ENCODE peak calls at places on chromosomes 7 and 10, in six cellular contexts. One of them, this sample, is unnamed.

GRCh38 chr7:156984209-156984891 is 26.1 kb downstream of the MNX1 start:
- DNase-seq in A549: no peak
- DNase-seq in PC-3: no peak
- DNase-seq in naive thymus-derived CD4-positive, alpha-beta T cell: no peak
- DNase-seq in CD8-positive, alpha-beta T cell: no peak
- DNase-seq in ovary: no peak
- DNase-seq in this sample: no peak

GRCh38 chr7:2399848-2400587 is 3.4 kb upstream of the CHST12 start:
- DNase-seq in A549: peak; percentile 44
- DNase-seq in PC-3: peak; percentile 88
- DNase-seq in naive thymus-derived CD4-positive, alpha-beta T cell: no peak
- DNase-seq in CD8-positive, alpha-beta T cell: no peak
- DNase-seq in ovary: peak; percentile 87
- DNase-seq in this sample: peak; percentile 75

GRCh38 chr10:124020871-124021823 is 72.3 kb downstream of the CHST15 start:
- DNase-seq in A549: no peak
- DNase-seq in PC-3: no peak
- DNase-seq in naive thymus-derived CD4-positive, alpha-beta T cell: no peak
- DNase-seq in CD8-positive, alpha-beta T cell: no peak
- DNase-seq in ovary: no peak
- DNase-seq in this sample: no peak

GRCh38 chr7:24052572-24053223 is 231.3 kb upstream of the NPY start:
- DNase-seq in A549: no peak
- DNase-seq in PC-3: peak; percentile 87
- DNase-seq in naive thymus-derived CD4-positive, alpha-beta T cell: no peak
- DNase-seq in CD8-positive, alpha-beta T cell: no peak
- DNase-seq in ovary: no peak
- DNase-seq in this sample: no peak

GRCh38 chr7:108813247-108814014 is 243.8 kb downstream of the DNAJB9 start:
- DNase-seq in A549: no peak
- DNase-seq in PC-3: no peak
- DNase-seq in naive thymus-derived CD4-positive, alpha-beta T cell: no peak
- DNase-seq in CD8-positive, alpha-beta T cell: no peak
- DNase-seq in ovary: no peak
- DNase-seq in this sample: no peak

GRCh38 chr7:16841681-16842080 is 36.9 kb upstream of the AGR2 start:
- DNase-seq in A549: no peak
- DNase-seq in PC-3: no peak
- DNase-seq in naive thymus-derived CD4-positive, alpha-beta T cell: no peak
- DNase-seq in CD8-positive, alpha-beta T cell: no peak
- DNase-seq in ovary: no peak
- DNase-seq in this sample: no peak

GRCh38 chr10:31936933-31937332 is 8.3 kb upstream of the ARHGAP12 start:
- DNase-seq in A549: no peak
- DNase-seq in PC-3: peak; percentile 74
- DNase-seq in naive thymus-derived CD4-positive, alpha-beta T cell: no peak
- DNase-seq in CD8-positive, alpha-beta T cell: no peak
- DNase-seq in ovary: no peak
- DNase-seq in this sample: no peak

GRCh38 chr10:124185074-124185473 is 91.7 kb upstream of the CHST15 start:
- DNase-seq in A549: no peak
- DNase-seq in PC-3: no peak
- DNase-seq in naive thymus-derived CD4-positive, alpha-beta T cell: no peak
- DNase-seq in CD8-positive, alpha-beta T cell: no peak
- DNase-seq in ovary: no peak
- DNase-seq in this sample: no peak

GRCh38 chr7:70325509-70326101 is 727.3 kb downstream of the AUTS2 start:
- DNase-seq in A549: no peak
- DNase-seq in PC-3: no peak
- DNase-seq in naive thymus-derived CD4-positive, alpha-beta T cell: no peak
- DNase-seq in CD8-positive, alpha-beta T cell: no peak
- DNase-seq in ovary: no peak
- DNase-seq in this sample: no peak

GRCh38 chr10:114034943-114035645 is 8.6 kb upstream of the ADRB1 start:
- DNase-seq in A549: no peak
- DNase-seq in PC-3: no peak
- DNase-seq in naive thymus-derived CD4-positive, alpha-beta T cell: no peak
- DNase-seq in CD8-positive, alpha-beta T cell: no peak
- DNase-seq in ovary: no peak
- DNase-seq in this sample: no peak

GRCh38 chr10:117790621-117791020 is 248.1 kb downstream of the EMX2 start:
- DNase-seq in A549: no peak
- DNase-seq in PC-3: no peak
- DNase-seq in naive thymus-derived CD4-positive, alpha-beta T cell: no peak
- DNase-seq in CD8-positive, alpha-beta T cell: no peak
- DNase-seq in ovary: no peak
- DNase-seq in this sample: no peak

GRCh38 chr10:12332572-12333381 is 16.6 kb upstream of the CAMK1D start:
- DNase-seq in A549: no peak
- DNase-seq in PC-3: no peak
- DNase-seq in naive thymus-derived CD4-positive, alpha-beta T cell: no peak
- DNase-seq in CD8-positive, alpha-beta T cell: no peak
- DNase-seq in ovary: no peak
- DNase-seq in this sample: no peak

GRCh38 chr10:44280211-44280610 is 104.7 kb downstream of the CXCL12 start:
- DNase-seq in A549: no peak
- DNase-seq in PC-3: no peak
- DNase-seq in naive thymus-derived CD4-positive, alpha-beta T cell: no peak
- DNase-seq in CD8-positive, alpha-beta T cell: no peak
- DNase-seq in ovary: no peak
- DNase-seq in this sample: no peak

DNA sequence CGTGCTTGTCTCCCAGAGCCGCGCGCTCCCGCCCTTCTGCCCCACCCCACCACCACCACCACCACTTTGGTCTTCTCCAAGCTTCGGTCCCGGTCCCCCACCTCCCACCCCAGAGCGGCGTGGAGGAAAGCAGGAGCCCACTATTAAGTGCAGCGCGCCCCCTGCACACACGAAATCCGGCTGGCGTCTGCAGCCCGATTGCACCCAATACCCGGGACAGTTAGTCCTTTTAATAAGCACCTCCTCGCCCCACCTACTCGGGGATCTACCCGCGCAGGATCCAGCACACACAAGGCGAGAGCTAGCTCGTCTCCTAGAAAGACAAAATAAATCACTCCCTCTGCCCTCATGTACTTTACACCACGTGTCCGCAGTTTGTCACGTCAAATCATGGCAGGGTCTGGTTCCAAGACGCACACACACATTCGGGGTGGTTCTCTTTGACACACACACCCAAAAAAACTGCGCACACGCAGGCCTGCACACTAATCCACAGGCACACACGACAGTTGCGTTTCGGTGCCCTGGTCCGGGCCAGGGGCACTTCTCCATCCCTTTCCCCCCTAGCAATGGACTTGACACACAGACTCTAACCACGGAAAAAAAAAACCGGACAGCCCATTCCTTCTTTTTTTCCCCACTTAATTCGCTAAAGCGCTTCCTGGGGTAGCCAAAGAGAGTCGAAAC is 1.6 kb downstream of the SFMBT2 start:
- DNase-seq in A549: peak; percentile 46
- DNase-seq in PC-3: peak; percentile 8
- DNase-seq in naive thymus-derived CD4-positive, alpha-beta T cell: peak; percentile 75
- DNase-seq in CD8-positive, alpha-beta T cell: peak; percentile 78
- DNase-seq in ovary: peak; percentile 64
- DNase-seq in this sample: peak; percentile 33
- H3K27ac ChIP-seq in A549: peak overlapping the region; percentile 86
- H3K27ac ChIP-seq in PC-3: peak overlapping the region; percentile 32
- H3K27ac ChIP-seq in naive thymus-derived CD4-positive, alpha-beta T cell: peak overlapping the region; percentile 76
- H3K27ac ChIP-seq in CD8-positive, alpha-beta T cell: peak overlapping the region; percentile 81
- H3K27ac ChIP-seq in ovary: peak overlapping the region; percentile 83
- H3K27ac ChIP-seq in this sample: peak overlapping the region; percentile 79

GRCh38 chr10:75405201-75406143 is 3.9 kb upstream of the ZNF503 start:
- DNase-seq in A549: no peak
- DNase-seq in PC-3: peak; percentile 86
- DNase-seq in naive thymus-derived CD4-positive, alpha-beta T cell: no peak
- DNase-seq in CD8-positive, alpha-beta T cell: no peak
- DNase-seq in ovary: peak; percentile 75
- DNase-seq in this sample: peak; percentile 20
- H3K27ac ChIP-seq in A549: no peak overlapping the region
- H3K27ac ChIP-seq in PC-3: peak overlapping the region; percentile 81
- H3K27ac ChIP-seq in naive thymus-derived CD4-positive, alpha-beta T cell: no peak overlapping the region
- H3K27ac ChIP-seq in CD8-positive, alpha-beta T cell: no peak overlapping the region
- H3K27ac ChIP-seq in ovary: peak overlapping the region; percentile 98
- H3K27ac ChIP-seq in this sample: no peak overlapping the region

GRCh38 chr10:34548466-34548865 is 266.6 kb downstream of the PARD3 start:
- DNase-seq in A549: no peak
- DNase-seq in PC-3: no peak
- DNase-seq in naive thymus-derived CD4-positive, alpha-beta T cell: no peak
- DNase-seq in CD8-positive, alpha-beta T cell: no peak
- DNase-seq in ovary: no peak
- DNase-seq in this sample: no peak
- H3K27ac ChIP-seq in A549: no peak overlapping the region
- H3K27ac ChIP-seq in PC-3: no peak overlapping the region
- H3K27ac ChIP-seq in naive thymus-derived CD4-positive, alpha-beta T cell: no peak overlapping the region
- H3K27ac ChIP-seq in CD8-positive, alpha-beta T cell: no peak overlapping the region
- H3K27ac ChIP-seq in ovary: no peak overlapping the region
- H3K27ac ChIP-seq in this sample: no peak overlapping the region

GRCh38 chr10:122490786-122491680 is 29.7 kb downstream of the HTRA1 start:
- DNase-seq in A549: no peak
- DNase-seq in PC-3: no peak
- DNase-seq in naive thymus-derived CD4-positive, alpha-beta T cell: no peak
- DNase-seq in CD8-positive, alpha-beta T cell: no peak
- DNase-seq in ovary: peak; percentile 79
- DNase-seq in this sample: peak; percentile 28
- H3K27ac ChIP-seq in A549: no peak overlapping the region
- H3K27ac ChIP-seq in PC-3: peak overlapping the region; percentile 37
- H3K27ac ChIP-seq in naive thymus-derived CD4-positive, alpha-beta T cell: no peak overlapping the region
- H3K27ac ChIP-seq in CD8-positive, alpha-beta T cell: no peak overlapping the region
- H3K27ac ChIP-seq in ovary: peak overlapping the region; percentile 55
- H3K27ac ChIP-seq in this sample: peak overlapping the region; percentile 65

GRCh38 chr7:138164804-138165203 is 88.5 kb downstream of the AKR1D1 start:
- DNase-seq in A549: no peak
- DNase-seq in PC-3: no peak
- DNase-seq in naive thymus-derived CD4-positive, alpha-beta T cell: no peak
- DNase-seq in CD8-positive, alpha-beta T cell: no peak
- DNase-seq in ovary: no peak
- DNase-seq in this sample: no peak
- H3K27ac ChIP-seq in A549: no peak overlapping the region
- H3K27ac ChIP-seq in PC-3: no peak overlapping the region
- H3K27ac ChIP-seq in naive thymus-derived CD4-positive, alpha-beta T cell: no peak overlapping the region
- H3K27ac ChIP-seq in CD8-positive, alpha-beta T cell: no peak overlapping the region
- H3K27ac ChIP-seq in ovary: no peak overlapping the region
- H3K27ac ChIP-seq in this sample: no peak overlapping the region

GRCh38 chr10:95430231-95430951 is 130.8 kb downstream of the SORBS1 start:
- DNase-seq in A549: peak; percentile 70
- DNase-seq in PC-3: peak; percentile 75
- DNase-seq in naive thymus-derived CD4-positive, alpha-beta T cell: peak; percentile 31
- DNase-seq in CD8-positive, alpha-beta T cell: peak; percentile 32
- DNase-seq in ovary: peak; percentile 52
- DNase-seq in this sample: peak; percentile 51

GRCh38 chr10:95435548-95436279 is 125.5 kb downstream of the SORBS1 start:
- DNase-seq in A549: no peak
- DNase-seq in PC-3: no peak
- DNase-seq in naive thymus-derived CD4-positive, alpha-beta T cell: no peak
- DNase-seq in CD8-positive, alpha-beta T cell: no peak
- DNase-seq in ovary: no peak
- DNase-seq in this sample: no peak

GRCh38 chr10:95431900-95432342 is 129.2 kb downstream of the SORBS1 start:
- DNase-seq in A549: no peak
- DNase-seq in PC-3: no peak
- DNase-seq in naive thymus-derived CD4-positive, alpha-beta T cell: no peak
- DNase-seq in CD8-positive, alpha-beta T cell: no peak
- DNase-seq in ovary: no peak
- DNase-seq in this sample: no peak

GRCh38 chr10:95437669-95438068 is 123.5 kb downstream of the SORBS1 start:
- DNase-seq in A549: no peak
- DNase-seq in PC-3: no peak
- DNase-seq in naive thymus-derived CD4-positive, alpha-beta T cell: no peak
- DNase-seq in CD8-positive, alpha-beta T cell: no peak
- DNase-seq in ovary: no peak
- DNase-seq in this sample: no peak

GRCh38 chr10:95434583-95434982 is 126.6 kb downstream of the SORBS1 start:
- DNase-seq in A549: no peak
- DNase-seq in PC-3: no peak
- DNase-seq in naive thymus-derived CD4-positive, alpha-beta T cell: no peak
- DNase-seq in CD8-positive, alpha-beta T cell: no peak
- DNase-seq in ovary: no peak
- DNase-seq in this sample: no peak
- H3K27ac ChIP-seq in A549: no peak overlapping the region
- H3K27ac ChIP-seq in PC-3: no peak overlapping the region
- H3K27ac ChIP-seq in naive thymus-derived CD4-positive, alpha-beta T cell: no peak overlapping the region
- H3K27ac ChIP-seq in CD8-positive, alpha-beta T cell: no peak overlapping the region
- H3K27ac ChIP-seq in ovary: no peak overlapping the region
- H3K27ac ChIP-seq in this sample: peak overlapping the region; percentile 89

DNA sequence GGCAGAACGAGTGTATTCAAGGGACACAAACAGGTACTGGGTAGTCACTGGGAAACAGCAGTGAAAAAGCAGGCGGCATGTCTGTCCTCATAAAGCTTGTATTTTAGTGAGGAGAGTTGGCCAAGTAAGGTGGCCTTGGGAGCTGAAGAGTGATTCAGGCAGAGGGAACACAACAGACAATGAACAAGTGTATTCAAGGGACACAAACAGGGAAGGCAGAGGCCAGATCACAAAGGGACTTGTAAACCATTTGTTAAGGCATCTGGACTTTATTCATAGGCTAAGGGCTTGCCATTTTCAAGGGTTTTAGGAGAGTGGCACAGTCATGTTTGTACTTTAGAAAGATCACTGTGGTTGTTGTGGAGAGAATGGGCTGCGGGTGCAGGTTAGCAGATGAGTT is 49.0 kb downstream of the LRMDA start:
- DNase-seq in A549: no peak
- DNase-seq in PC-3: no peak
- DNase-seq in naive thymus-derived CD4-positive, alpha-beta T cell: no peak
- DNase-seq in CD8-positive, alpha-beta T cell: no peak
- DNase-seq in ovary: no peak
- DNase-seq in this sample: no peak
- H3K27ac ChIP-seq in A549: no peak overlapping the region
- H3K27ac ChIP-seq in PC-3: no peak overlapping the region
- H3K27ac ChIP-seq in naive thymus-derived CD4-positive, alpha-beta T cell: no peak overlapping the region
- H3K27ac ChIP-seq in CD8-positive, alpha-beta T cell: no peak overlapping the region
- H3K27ac ChIP-seq in ovary: no peak overlapping the region
- H3K27ac ChIP-seq in this sample: no peak overlapping the region